ENCODE peak calls at places on chromosomes 3 and 15, in nine cellular contexts. D is psoas muscle, Y is endodermal cell, N is cardiac muscle cell, A is ascending aorta, Z is tibial nerve, P is upper lobe of right lung, K is spleen, W is uterus. E is an unnamed sample.

GRCh38 chr3:146540236-146540635 is 4.2 kb downstream of the PLSCR1 start:
- DNase-seq in Z (no peak), W (no peak), K (no peak), Y (no peak), P (no peak), A (no peak), D (no peak), N (no peak), E (no peak)

GRCh38 chr15:60353245-60353940 is 44.4 kb downstream of the ANXA2 start:
- DNase-seq in D (no peak), P (no peak), K (no peak), Y (no peak), Z (no peak), W (no peak), A (no peak), N (no peak), E (no peak)

GRCh38 chr3:23183731-23184130 is 19.4 kb upstream of the UBE2E2 start:
- DNase-seq in A (no peak), N (peak), D (no peak), K (no peak), W (peak), P (no peak), Y (peak), Z (no peak), E (peak)

GRCh38 chr15:36495464-36495863 is 84.0 kb upstream of the CDIN1 start:
- DNase-seq in N (no peak), W (no peak), P (no peak), Z (no peak), D (no peak), A (no peak), K (no peak), Y (no peak), E (no peak)

GRCh38 chr15:67927501-67928156 is 87.8 kb upstream of the RNU6-1 start:
- DNase-seq in W (peak), N (peak), Y (no peak), D (no peak), Z (no peak), A (peak), K (no peak), P (peak), E (peak)

GRCh38 chr15:23588268-23588667 is 22.8 kb downstream of the MKRN3 start:
- DNase-seq in Z (no peak), K (no peak), D (no peak), W (no peak), P (no peak), Y (no peak), A (no peak), N (no peak), E (no peak)

GRCh38 chr15:41971089-41971892 is 1.1 kb downstream of the EHD4 start:
- DNase-seq in W (peak), N (peak), A (no peak), K (peak), Y (peak), P (peak), Z (no peak), D (peak), E (peak)

GRCh38 chr15:82098674-82099073 is 52.9 kb upstream of the MEX3B start:
- DNase-seq in W (no peak), N (no peak), P (no peak), Y (no peak), K (no peak), D (no peak), A (no peak), Z (no peak), E (no peak)

GRCh38 chr3:58351920-58352319 is 19.2 kb downstream of the PXK start:
- DNase-seq in Y (peak), P (no peak), D (no peak), W (no peak), Z (no peak), A (no peak), N (no peak), K (no peak), E (no peak)

GRCh38 chr15:49436786-49437185 is 13.7 kb downstream of the FGF7 start:
- DNase-seq in K (no peak), W (no peak), A (no peak), N (no peak), Y (no peak), P (no peak), Z (no peak), D (no peak), E (no peak)

GRCh38 chr3:42351221-42351620 is 59.2 kb downstream of the LYZL4 start:
- DNase-seq in Y (no peak), D (no peak), A (no peak), Z (no peak), K (no peak), P (no peak), N (no peak), W (no peak), E (no peak)

GRCh38 chr3:183807329-183807728 is 18.0 kb downstream of the MAP6D1 start:
- DNase-seq in A (no peak), N (no peak), Z (no peak), Y (no peak), P (no peak), K (peak), D (no peak), W (no peak), E (no peak)

GRCh38 chr15:100171411-100171810 is 170.4 kb downstream of the ADAMTS17 start:
- DNase-seq in W (no peak), N (no peak), A (no peak), P (no peak), Y (no peak), K (no peak), D (no peak), Z (no peak), E (no peak)

GRCh38 chr3:28844688-28845324 is 436.1 kb upstream of the RBMS3 start:
- DNase-seq in P (no peak), A (no peak), K (no peak), W (no peak), Y (no peak), D (peak), Z (no peak), N (no peak), E (no peak)

DNA sequence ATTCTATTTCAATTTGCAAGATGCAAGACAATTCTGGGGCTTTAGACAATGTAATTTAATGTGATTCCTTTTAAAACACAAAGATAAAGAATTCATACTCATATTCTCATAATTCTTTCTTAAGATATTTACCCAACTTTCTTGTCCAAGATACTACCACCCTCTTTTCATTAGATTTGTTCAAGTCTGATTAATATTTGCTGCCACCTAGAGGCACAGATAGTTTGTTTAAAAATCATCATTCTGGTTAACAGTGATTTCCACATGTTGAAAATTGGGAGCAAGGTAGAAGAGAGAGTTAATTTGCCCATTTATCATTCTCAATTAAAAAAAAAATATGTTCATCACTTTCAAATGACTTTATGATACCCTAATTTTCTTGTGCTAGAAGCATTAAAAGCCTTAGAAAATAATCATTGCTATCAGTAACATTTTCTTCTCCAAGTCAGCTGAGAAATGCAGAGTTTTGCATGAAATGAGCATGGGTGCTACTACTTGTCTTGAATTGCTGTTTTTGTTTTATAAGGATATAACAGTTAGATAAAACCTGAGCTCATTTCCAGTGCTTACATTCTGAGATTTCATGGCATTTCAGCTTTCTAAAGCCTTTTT is 11.6 kb downstream of the TAMM41 start:
- DNase-seq in Y (no peak), N (no peak), D (no peak), Z (no peak), P (no peak), W (no peak), K (no peak), A (no peak), E (peak)
- TF ChIP-seq CTCF in Y (peak), N (peak), D (peak), Z (no peak), P (peak), W (peak), K (no peak), A (no peak), E (peak)

DNA sequence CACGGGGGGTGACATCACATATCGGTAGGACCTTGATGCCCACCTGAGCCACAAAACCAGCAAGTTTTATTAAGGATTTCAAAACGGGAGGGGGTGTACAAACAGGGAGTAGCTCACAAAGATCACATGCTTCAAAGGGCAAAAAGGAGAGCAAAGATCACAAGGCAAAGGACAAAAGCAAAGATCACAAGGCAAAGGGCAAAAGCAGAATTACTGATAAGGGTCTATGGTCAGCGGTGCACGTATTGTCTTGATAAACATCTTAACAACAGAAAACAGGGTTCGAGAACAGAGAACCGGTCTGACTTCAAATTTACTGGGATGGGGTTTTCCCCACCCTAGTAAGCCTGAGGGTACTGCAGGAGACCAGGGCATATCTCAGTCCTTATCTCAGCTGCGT is 143.5 kb upstream of the LPP start:
- DNase-seq in Y (no peak), K (no peak), N (no peak), W (no peak), Z (no peak), D (no peak), P (no peak), A (no peak), E (no peak)
- H3K27ac ChIP-seq in Y (no peak), K (no peak), N (no peak), W (no peak), Z (no peak), D (no peak), P (no peak), A (no peak), E (no peak)

DNA sequence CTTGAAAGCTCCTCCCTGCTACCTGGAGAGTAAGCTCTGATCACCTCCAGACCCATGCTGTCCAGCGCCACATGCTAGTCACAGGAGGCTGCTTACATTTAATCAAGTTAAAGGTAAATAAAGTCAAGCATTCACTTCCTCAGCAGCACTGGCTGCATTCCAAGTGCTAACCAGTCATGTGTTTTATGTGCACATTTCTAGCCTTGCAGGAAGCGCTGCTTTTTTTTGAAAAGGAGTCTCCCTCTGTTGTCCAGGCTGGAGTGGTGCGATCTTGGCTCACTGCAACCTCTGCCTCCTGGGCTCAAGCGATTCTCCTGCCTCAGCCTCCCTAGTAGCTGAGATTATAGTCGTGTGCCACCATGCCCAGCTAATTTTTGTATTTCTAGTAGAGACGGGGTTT is 279.2 kb downstream of the GABRG3 start:
- DNase-seq in Z (no peak), A (no peak), D (no peak), P (no peak), K (no peak), N (no peak), Y (no peak), W (no peak), E (no peak)
- TF ChIP-seq CTCF in Z (no peak), A (no peak), D (no peak), P (peak), K (no peak), N (no peak), Y (peak), W (no peak), E (no peak)

GRCh38 chr3:171815977-171816595 is 5.8 kb upstream of the PLD1 start:
- DNase-seq in K (no peak), Z (no peak), P (no peak), W (no peak), Y (no peak), D (no peak), N (no peak), A (no peak), E (no peak)

GRCh38 chr3:171812811-171813210 is 2.5 kb upstream of the PLD1 start:
- DNase-seq in D (no peak), K (no peak), W (no peak), P (no peak), N (no peak), Y (no peak), Z (no peak), A (no peak), E (no peak)

GRCh38 chr3:171813278-171813896 is 3.1 kb upstream of the PLD1 start:
- DNase-seq in P (no peak), Y (no peak), W (no peak), D (no peak), Z (no peak), A (no peak), K (no peak), N (no peak), E (no peak)

GRCh38 chr3:171811913-171812321 is 1.6 kb upstream of the PLD1 start:
- DNase-seq in W (peak), A (no peak), Y (no peak), K (no peak), Z (no peak), N (no peak), P (no peak), D (no peak), E (no peak)

GRCh38 chr3:171813897-171814460 is 3.7 kb upstream of the PLD1 start:
- DNase-seq in Y (no peak), K (no peak), Z (no peak), N (no peak), W (no peak), P (no peak), D (no peak), A (no peak), E (no peak)
- H3K27ac ChIP-seq in Y (no peak), K (peak), Z (no peak), N (no peak), W (no peak), P (peak), D (no peak), A (peak), E (no peak)

GRCh38 chr3:191244242-191244867 is 45.3 kb downstream of the OSTN start:
- DNase-seq in N (no peak), Y (no peak), P (no peak), D (no peak), A (no peak), W (no peak), Z (no peak), K (no peak), E (peak)
- TF ChIP-seq CTCF in N (peak), Y (peak), P (peak), D (peak), A (no peak), W (no peak), Z (no peak), K (peak), E (peak)

GRCh38 chr15:99134317-99134821 is 29.5 kb downstream of the SYNM start:
- DNase-seq in W (no peak), K (no peak), Z (no peak), N (no peak), Y (peak), A (no peak), D (no peak), P (no peak), E (no peak)
- H3K27ac ChIP-seq in W (no peak), K (no peak), Z (no peak), N (no peak), Y (no peak), A (peak), D (peak), P (no peak), E (no peak)

DNA sequence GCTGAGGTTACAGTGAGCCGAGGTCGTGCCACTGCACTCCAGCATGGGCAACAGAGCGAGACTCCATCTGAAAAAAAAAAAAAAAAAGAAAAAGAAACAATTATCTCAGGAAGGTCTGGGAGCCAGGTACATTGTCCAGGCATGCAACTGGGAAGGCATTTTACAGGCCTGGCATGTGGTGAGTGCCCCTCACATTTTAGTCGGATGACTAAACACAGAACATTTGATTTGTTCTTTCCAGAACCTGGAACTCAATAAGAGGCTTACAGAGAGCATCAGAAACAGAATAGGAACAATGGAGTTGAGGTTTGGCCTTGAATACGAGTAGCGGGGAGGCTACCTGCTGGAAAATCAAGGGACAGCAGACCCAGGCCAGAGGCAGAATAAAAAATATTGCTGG is 33.7 kb upstream of the IGF1R start:
- DNase-seq in A (no peak), W (no peak), D (no peak), N (no peak), K (no peak), Y (peak), Z (no peak), P (no peak), E (peak)
- TF ChIP-seq CTCF in A (no peak), W (no peak), D (no peak), N (no peak), K (no peak), Y (no peak), Z (no peak), P (no peak), E (no peak)

GRCh38 chr15:95160316-95160715 is 929.0 kb downstream of the MCTP2 start:
- DNase-seq in A (no peak), W (no peak), K (no peak), D (no peak), Y (no peak), N (no peak), Z (no peak), P (no peak), E (no peak)

GRCh38 chr15:95162967-95163531 is 931.7 kb downstream of the MCTP2 start:
- DNase-seq in N (no peak), D (no peak), W (peak), Y (no peak), A (no peak), Z (no peak), K (no peak), P (no peak), E (peak)

GRCh38 chr15:95162521-95162920 is 931.2 kb downstream of the MCTP2 start:
- DNase-seq in P (no peak), A (no peak), W (no peak), Z (no peak), K (no peak), D (no peak), Y (no peak), N (no peak), E (no peak)

GRCh38 chr15:95162069-95162468 is 930.7 kb downstream of the MCTP2 start:
- DNase-seq in Z (no peak), K (no peak), P (no peak), Y (no peak), A (no peak), W (no peak), D (no peak), N (no peak), E (no peak)
- H3K27ac ChIP-seq in Z (no peak), K (no peak), P (no peak), Y (no peak), A (peak), W (peak), D (no peak), N (no peak), E (no peak)

DNA sequence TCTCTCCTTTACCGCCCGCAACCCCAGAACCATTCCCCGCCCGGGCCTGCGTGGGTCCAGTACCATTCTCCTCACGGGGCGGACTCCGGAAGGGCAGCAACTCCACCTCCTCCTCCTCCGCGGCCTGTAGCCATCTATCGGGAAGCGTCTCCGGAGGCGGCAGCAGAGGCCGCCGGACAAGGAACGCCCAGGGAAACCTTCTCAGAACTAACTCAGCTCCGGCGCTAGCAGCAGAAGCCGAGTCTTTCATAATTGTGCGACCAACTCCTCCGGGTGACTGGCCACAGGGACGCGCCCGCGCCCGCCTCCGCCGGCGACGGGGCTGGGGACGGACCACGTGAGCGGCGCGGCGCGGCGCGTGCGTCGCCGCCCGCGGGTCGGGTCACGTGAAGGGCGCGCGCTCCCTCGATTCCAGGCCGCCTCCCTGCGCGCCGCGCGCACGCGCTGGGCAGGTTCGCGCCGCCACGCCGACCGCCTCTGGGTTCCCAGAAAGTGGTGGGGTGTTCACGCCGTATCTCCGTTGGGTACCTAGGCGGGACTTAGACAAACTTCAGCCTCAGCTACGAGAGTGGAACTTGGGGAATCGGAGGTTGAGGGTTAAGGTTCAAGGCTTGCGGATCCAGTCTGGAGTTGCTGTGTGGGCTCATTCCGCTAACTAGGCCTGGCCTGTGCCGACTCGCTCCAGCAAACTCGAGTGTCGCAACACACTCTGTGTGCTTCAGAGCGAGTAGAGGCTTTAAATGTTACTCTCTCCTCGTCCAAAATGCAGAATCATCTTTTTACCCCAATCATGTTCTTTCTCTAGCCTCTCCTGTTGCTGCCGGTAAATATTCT is at the start of gene TRPM7:
- DNase-seq in A (peak), P (peak), K (peak), W (peak), D (peak), Z (peak), Y (peak), N (peak), E (peak)
- TF ChIP-seq CTCF in A (no peak), P (no peak), K (no peak), W (peak), D (no peak), Z (no peak), Y (peak), N (peak), E (no peak)